ENCODE peak calls at places on chromosomes 11 and 22, in four cellular contexts. D is NCI-H446 treated with DMSO at 0.1 percent for 48 hours; C is CD4-positive, alpha-beta T cell; I is NCI-H1105. T is an unnamed sample.

GRCh38 chr11:33039274-33040126 is at the start of gene TCP11L1:
- DNase-seq in D (peak), C (peak), I (peak), T (peak)

GRCh38 chr11:69760319-69760718 is 14.8 kb downstream of the FGF4 start:
- DNase-seq in D (no peak), C (no peak), I (no peak), T (no peak)

GRCh38 chr11:74462009-74462408 is 5.3 kb downstream of the KCNE3 start:
- DNase-seq in D (no peak), C (no peak), I (no peak), T (no peak)

GRCh38 chr22:22893077-22893805 is 5.6 kb downstream of the IGLL5 start:
- DNase-seq in D (no peak), C (no peak), I (no peak), T (no peak)

GRCh38 chr22:47623740-47624103 is 861.3 kb downstream of the TBC1D22A start:
- DNase-seq in D (no peak), C (no peak), I (no peak), T (no peak)

GRCh38 chr11:96168623-96169022 is 174.4 kb downstream of the MAML2 start:
- DNase-seq in D (peak), C (no peak), I (no peak), T (peak)

GRCh38 chr11:1086171-1087102 is 11.8 kb downstream of the MUC2 start:
- DNase-seq in D (no peak), C (no peak), I (no peak), T (no peak)

GRCh38 chr11:69867076-69868002 is 48.1 kb upstream of the FGF3 start:
- DNase-seq in D (no peak), C (no peak), I (no peak), T (peak)

GRCh38 chr11:64001552-64002427 is 15.6 kb downstream of the OTUB1 start:
- DNase-seq in D (no peak), C (no peak), I (no peak), T (peak)

GRCh38 chr11:64385953-64386704 is 27.2 kb downstream of the RPS6KA4 start:
- DNase-seq in D (no peak), C (no peak), I (no peak), T (peak)

GRCh38 chr11:36030707-36031365 is 87.0 kb downstream of the LDLRAD3 start:
- DNase-seq in D (peak), C (no peak), I (no peak), T (peak)

GRCh38 chr11:15166204-15166603 is 51.5 kb downstream of the INSC start:
- DNase-seq in D (no peak), C (no peak), I (no peak), T (no peak)

GRCh38 chr11:110720646-110721283 is 8.5 kb upstream of the ARHGAP20 start:
- DNase-seq in D (no peak), C (no peak), I (no peak), T (no peak)

GRCh38 chr22:45600791-45601730 is 70.6 kb upstream of the ATXN10 start:
- DNase-seq in D (no peak), C (no peak), I (no peak), T (peak)

GRCh38 chr22:35631597-35631996 is 14.5 kb upstream of the MB start:
- DNase-seq in D (no peak), C (no peak), I (no peak), T (peak)

GRCh38 chr11:65489706-65490310 is 9.0 kb upstream of the MALAT1 start:
- DNase-seq in D (peak), C (no peak), I (no peak), T (peak)

GRCh38 chr11:120881591-120881990 is 142.3 kb upstream of the TBCEL start:
- DNase-seq in D (no peak), C (no peak), I (no peak), T (no peak)

GRCh38 chr22:47593911-47594311 is 831.5 kb downstream of the TBC1D22A start:
- DNase-seq in D (no peak), C (no peak), I (no peak), T (no peak)

GRCh38 chr11:96424693-96425092 is 34.9 kb downstream of the JRKL start:
- DNase-seq in D (no peak), C (no peak), I (no peak), T (peak)

GRCh38 chr11:61694971-61695706 is 14.9 kb downstream of the DAGLA start:
- DNase-seq in D (no peak), C (no peak), I (no peak), T (no peak)

GRCh38 chr11:73907191-73907590 is 30.4 kb downstream of the PAAF1 start:
- DNase-seq in D (no peak), C (no peak), I (no peak), T (peak)

GRCh38 chr11:69055598-69056516 is 7.1 kb downstream of the TPCN2 start:
- DNase-seq in D (no peak), C (no peak), I (no peak), T (peak)

GRCh38 chr11:77418155-77418980 is 55.5 kb downstream of the PAK1 start:
- DNase-seq in D (peak), C (no peak), I (no peak), T (no peak)

GRCh38 chr22:37577957-37578356 is 1.9 kb downstream of the LGALS2 start:
- DNase-seq in D (no peak), C (no peak), I (no peak), T (no peak)

GRCh38 chr11:8167796-8168195 is 1.0 kb downstream of the RIC3 start:
- DNase-seq in D (no peak), C (no peak), I (no peak), T (peak)

GRCh38 chr11:128686745-128687177 is 7.1 kb upstream of the FLI1 start:
- DNase-seq in D (no peak), C (peak), I (no peak), T (no peak)

GRCh38 chr11:73350908-73351636 is 25.1 kb upstream of the RELT start:
- DNase-seq in D (peak), C (peak), I (peak), T (peak)

GRCh38 chr22:17410576-17410975 is 41.3 kb downstream of the CECR2 start:
- DNase-seq in D (peak), C (no peak), I (no peak), T (no peak)

GRCh38 chr11:43359432-43359818 is 705 bp downstream of the TTC17 start:
- DNase-seq in D (no peak), C (peak), I (no peak), T (peak)

GRCh38 chr11:2471804-2472096 is 26.9 kb downstream of the KCNQ1 start:
- DNase-seq in D (no peak), C (no peak), I (no peak), T (no peak)

GRCh38 chr11:122307480-122308085 is 191.6 kb upstream of the BLID start:
- DNase-seq in D (no peak), C (no peak), I (no peak), T (no peak)

GRCh38 chr11:82978422-82979099 is 77.0 kb downstream of the DDIAS start:
- DNase-seq in D (no peak), C (no peak), I (no peak), T (peak)

T was measured in RPMI7951.